ENCODE peak calls at places on chromosomes 3 and 15, in ten cellular contexts. W is left ventricle myocardium inferior, B is fibroblast of lung, L is cardiac fibroblast, Q is right lobe of liver, V is adrenal gland, T is GM06990, A is AG04449, M is foreskin fibroblast, H is BE2C. Y is an unnamed sample.

GRCh38 chr3:124202754-124203153 is 210.8 kb upstream of the ROPN1 start:
- DNase-seq in M (no peak), W (peak), Q (no peak), B (peak), L (peak), H (peak), T (no peak), A (no peak), V (peak), Y (no peak)

GRCh38 chr3:7340795-7341194 is 479.9 kb downstream of the GRM7 start:
- DNase-seq in H (no peak), W (no peak), V (no peak), M (no peak), T (no peak), B (peak), A (no peak), L (peak), Q (no peak), Y (no peak)

GRCh38 chr15:43541785-43542184 is 24.4 kb downstream of the MAP1A start:
- DNase-seq in Q (no peak), H (no peak), L (peak), T (no peak), W (no peak), M (peak), B (no peak), A (no peak), V (no peak), Y (peak)

GRCh38 chr3:111734652-111735051 is 124.4 kb upstream of the PHLDB2 start:
- DNase-seq in B (no peak), A (no peak), W (no peak), V (no peak), H (no peak), L (no peak), Q (no peak), M (no peak), T (no peak), Y (no peak)

GRCh38 chr3:187807086-187807862 is 62.0 kb upstream of the BCL6 start:
- DNase-seq in L (peak), W (no peak), Q (no peak), B (peak), V (no peak), A (peak), H (no peak), T (no peak), M (peak), Y (peak)

GRCh38 chr3:57544181-57545125 is at the start of gene DNAH12:
- DNase-seq in A (no peak), L (peak), M (no peak), H (peak), V (peak), B (peak), T (no peak), W (no peak), Q (peak), Y (peak)

GRCh38 chr15:35038655-35039534 is 46.2 kb downstream of the NANOGP8 start:
- DNase-seq in L (peak), A (peak), H (no peak), Q (no peak), B (peak), W (no peak), T (no peak), M (peak), V (no peak), Y (peak)

GRCh38 chr15:86634146-86634545 is 554.5 kb downstream of the AGBL1 start:
- DNase-seq in Q (no peak), W (no peak), T (no peak), H (no peak), A (no peak), L (no peak), M (no peak), B (no peak), V (no peak), Y (peak)

GRCh38 chr15:63473999-63474809 is 30.2 kb upstream of the USP3 start:
- DNase-seq in V (no peak), M (peak), A (no peak), B (peak), L (peak), T (peak), W (no peak), H (peak), Q (peak), Y (peak)

GRCh38 chr15:42608110-42608531 is 32.7 kb downstream of the STARD9 start:
- DNase-seq in Q (no peak), B (peak), W (no peak), L (peak), M (no peak), H (peak), A (no peak), T (peak), V (no peak), Y (no peak)

GRCh38 chr15:81410318-81410753 is 36.3 kb upstream of the TMC3 start:
- DNase-seq in H (peak), A (peak), Q (no peak), L (peak), T (no peak), W (peak), M (peak), V (peak), B (peak), Y (peak)

GRCh38 chr3:94673891-94674290 is 611.0 kb downstream of the NSUN3 start:
- DNase-seq in A (no peak), M (no peak), Q (no peak), V (no peak), B (no peak), W (no peak), T (no peak), L (no peak), H (no peak), Y (no peak)

GRCh38 chr3:90261481-90262433 is 1154.3 kb downstream of the EPHA3 start:
- DNase-seq in L (no peak), H (no peak), V (no peak), T (no peak), A (no peak), W (no peak), M (no peak), B (no peak), Q (no peak), Y (no peak)

GRCh38 chr15:29294732-29295131 is 25.1 kb upstream of the NSMCE3 start:
- DNase-seq in H (no peak), T (no peak), W (no peak), A (no peak), L (no peak), M (no peak), V (no peak), B (no peak), Q (no peak), Y (no peak)

GRCh38 chr3:131616719-131617118 is 113.9 kb upstream of the MRPL3 start:
- DNase-seq in H (no peak), A (no peak), Q (no peak), L (no peak), M (no peak), T (no peak), V (no peak), B (no peak), W (no peak), Y (no peak)

GRCh38 chr3:115632026-115632425 is 8.7 kb downstream of the GAP43 start:
- DNase-seq in W (no peak), T (no peak), A (no peak), V (no peak), M (no peak), L (no peak), Q (no peak), H (no peak), B (no peak), Y (no peak)

GRCh38 chr3:143775401-143775970 is 72.8 kb downstream of the SLC9A9 start:
- DNase-seq in Q (no peak), V (no peak), H (no peak), L (peak), W (no peak), B (peak), M (peak), T (no peak), A (no peak), Y (peak)

GRCh38 chr15:101056366-101057334 is 137.5 kb downstream of the LRRK1 start:
- DNase-seq in V (peak), B (no peak), M (no peak), Q (peak), L (no peak), H (no peak), W (no peak), T (no peak), A (no peak), Y (no peak)

GRCh38 chr3:81041331-81041730 is 720.1 kb downstream of the GBE1 start:
- DNase-seq in L (no peak), H (no peak), T (no peak), V (no peak), Q (no peak), M (no peak), B (peak), W (no peak), A (no peak), Y (peak)

GRCh38 chr15:88621789-88622604 is 857 bp downstream of the AEN start:
- DNase-seq in V (peak), M (no peak), T (no peak), L (peak), W (no peak), B (peak), Q (peak), A (no peak), H (no peak), Y (peak)

GRCh38 chr15:47801522-47801921 is 84.2 kb downstream of the SEMA6D start:
- DNase-seq in A (no peak), Q (no peak), H (no peak), B (no peak), T (no peak), V (no peak), M (no peak), W (no peak), L (no peak), Y (peak)

GRCh38 chr15:67177750-67178149 is 76.7 kb downstream of the AAGAB start:
- DNase-seq in V (no peak), B (peak), W (no peak), A (no peak), T (no peak), H (no peak), Q (no peak), M (peak), L (peak), Y (peak)

GRCh38 chr3:160641675-160642330 is 35.2 kb upstream of the ARL14 start:
- DNase-seq in T (no peak), W (no peak), B (peak), H (no peak), Q (no peak), L (peak), V (no peak), M (peak), A (no peak), Y (peak)

GRCh38 chr15:31437686-31438085 is 111.1 kb downstream of the KLF13 start:
- DNase-seq in Q (no peak), V (no peak), A (no peak), H (no peak), B (no peak), M (no peak), T (peak), W (no peak), L (no peak), Y (no peak)

GRCh38 chr3:22728406-22728805 is 474.7 kb upstream of the UBE2E2 start:
- DNase-seq in Q (no peak), B (no peak), H (no peak), A (no peak), W (no peak), M (no peak), L (no peak), T (no peak), V (no peak), Y (no peak)

GRCh38 chr15:23629234-23629805 is 18.3 kb downstream of the MAGEL2 start:
- DNase-seq in T (no peak), H (no peak), A (no peak), V (no peak), M (no peak), L (no peak), Q (no peak), W (no peak), B (peak), Y (peak)

GRCh38 chr15:23628612-23629233 is 18.9 kb downstream of the MAGEL2 start:
- DNase-seq in Q (no peak), M (no peak), L (no peak), B (no peak), V (no peak), H (no peak), A (no peak), W (no peak), T (no peak), Y (no peak)
- H3K4me3 ChIP-seq in Q (no peak), M (no peak), L (no peak), B (no peak), V (no peak), H (no peak), A (no peak), W (no peak), T (no peak), Y (no peak)

DNA sequence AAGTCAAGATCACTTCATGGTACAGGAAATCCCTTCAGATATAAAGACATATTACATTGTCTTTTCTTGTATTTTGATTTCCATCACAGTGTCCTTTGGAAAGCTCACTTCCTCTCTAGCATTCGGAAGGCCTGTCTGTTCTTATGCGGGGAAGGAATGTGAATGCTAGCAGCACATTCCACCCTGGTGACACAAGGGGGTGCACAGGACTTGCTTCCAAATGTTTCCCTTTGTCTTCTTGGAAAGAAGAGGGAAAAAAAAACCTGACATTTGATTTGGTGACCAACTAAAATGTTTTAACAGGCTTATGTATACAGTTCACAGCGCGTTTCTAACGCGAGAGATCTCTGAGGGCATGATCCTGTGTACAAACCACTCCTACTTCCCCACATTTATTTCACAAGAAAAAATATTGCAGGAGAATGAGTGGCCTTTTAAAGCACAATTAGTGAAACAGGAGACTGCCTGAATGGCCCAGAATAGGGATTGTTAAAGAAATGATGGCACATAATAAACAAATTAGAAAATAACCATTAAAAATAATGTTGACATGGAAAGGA is 107.5 kb upstream of the FXR1 start:
- DNase-seq in A (peak), L (peak), T (no peak), Q (no peak), M (no peak), H (peak), B (peak), W (no peak), V (peak), Y (peak)
- TF ChIP-seq CTCF in A (peak), L (peak), T (no peak), Q (peak), M (peak), H (peak), B (peak), W (peak), V (peak), Y (peak)

GRCh38 chr3:15861163-15861562 is 63.4 kb upstream of the ANKRD28 start:
- DNase-seq in Q (no peak), W (no peak), B (no peak), V (no peak), A (no peak), M (no peak), T (no peak), H (no peak), L (no peak), Y (no peak)

GRCh38 chr3:15860014-15860934 is 62.5 kb upstream of the ANKRD28 start:
- DNase-seq in M (peak), L (peak), B (peak), H (peak), A (no peak), T (peak), W (peak), V (peak), Q (peak), Y (peak)

GRCh38 chr3:15859507-15860013 is 61.8 kb upstream of the ANKRD28 start:
- DNase-seq in A (peak), W (peak), H (peak), V (peak), B (peak), T (peak), L (peak), Q (peak), M (peak), Y (peak)

DNA sequence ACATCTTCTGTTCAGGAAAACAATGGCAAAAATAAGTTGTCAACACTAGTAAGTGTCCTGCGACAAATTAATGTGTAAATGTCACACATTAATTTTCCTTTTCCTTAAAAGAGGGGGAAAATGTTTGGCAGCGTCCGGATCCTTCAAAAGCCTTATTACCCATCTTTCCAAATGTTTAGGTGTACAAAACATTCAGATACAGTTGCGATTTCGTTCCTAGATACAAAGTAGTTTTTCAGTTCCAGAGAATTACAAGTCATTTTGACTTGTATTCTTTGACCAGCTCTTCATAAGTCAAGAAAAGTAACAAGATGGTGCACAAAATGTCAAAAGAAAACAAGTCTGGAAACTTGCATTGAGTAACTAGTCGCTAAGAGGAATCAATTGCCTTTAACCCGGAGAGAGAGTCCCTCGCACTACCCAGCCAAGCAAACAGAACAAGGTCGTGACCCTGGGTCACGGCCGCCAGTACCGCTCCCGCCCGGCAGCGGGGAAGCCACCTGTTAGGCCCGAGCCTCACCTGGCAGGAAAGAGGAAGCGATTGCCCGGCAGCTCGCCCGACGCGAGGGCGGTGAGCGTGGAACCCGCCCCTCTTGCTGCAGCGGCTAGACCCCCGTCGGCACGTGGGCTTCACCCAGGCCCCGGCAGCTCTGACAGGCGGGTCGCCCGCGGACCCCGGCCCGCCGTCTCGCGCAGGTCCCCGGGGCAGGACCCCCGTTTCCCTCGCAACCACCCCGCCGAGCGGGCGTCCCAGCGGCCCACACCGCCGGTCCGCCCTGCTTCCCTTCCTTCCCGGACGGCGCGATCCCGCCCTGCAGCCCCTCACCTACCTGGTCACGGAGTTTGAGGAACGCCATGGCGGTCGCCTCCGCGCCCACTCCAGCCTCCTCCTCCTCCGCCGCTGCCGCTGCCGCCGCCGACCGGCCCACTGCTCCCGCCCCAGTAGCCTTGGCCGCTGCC is 61.0 kb upstream of the ANKRD28 start:
- DNase-seq in L (peak), H (peak), B (peak), Q (peak), W (peak), V (peak), T (peak), M (peak), A (no peak), Y (peak)
- H3K4me3 ChIP-seq in L (peak), H (peak), B (peak), Q (peak), W (peak), V (peak), T (peak), M (peak), A (peak), Y (peak)

DNA sequence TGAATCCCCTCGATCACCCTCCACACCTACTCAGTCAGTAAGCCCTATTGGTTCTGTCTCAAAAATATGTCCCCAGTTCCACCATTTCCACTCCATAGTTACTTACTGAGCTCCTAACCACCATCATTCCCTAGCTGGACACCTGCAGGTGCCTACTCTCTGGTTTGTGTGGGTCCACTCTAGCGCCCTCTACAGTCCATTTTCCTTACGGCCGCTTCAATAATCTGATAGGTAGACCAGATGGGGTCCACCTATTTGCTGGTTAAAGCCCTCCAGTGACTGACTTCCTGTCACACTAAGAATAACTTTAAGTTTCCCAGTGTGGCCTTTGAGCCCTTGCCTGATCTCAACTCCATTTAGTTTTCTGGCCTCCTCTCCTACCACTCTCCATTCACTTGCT is 5.0 kb downstream of the GXYLT2 start:
- DNase-seq in H (peak), L (no peak), M (no peak), B (no peak), Q (no peak), A (no peak), W (no peak), T (no peak), V (no peak), Y (no peak)
- TF ChIP-seq CTCF in H (peak), L (peak), M (peak), B (peak), Q (no peak), A (no peak), W (peak), T (peak), V (no peak), Y (no peak)

DNA sequence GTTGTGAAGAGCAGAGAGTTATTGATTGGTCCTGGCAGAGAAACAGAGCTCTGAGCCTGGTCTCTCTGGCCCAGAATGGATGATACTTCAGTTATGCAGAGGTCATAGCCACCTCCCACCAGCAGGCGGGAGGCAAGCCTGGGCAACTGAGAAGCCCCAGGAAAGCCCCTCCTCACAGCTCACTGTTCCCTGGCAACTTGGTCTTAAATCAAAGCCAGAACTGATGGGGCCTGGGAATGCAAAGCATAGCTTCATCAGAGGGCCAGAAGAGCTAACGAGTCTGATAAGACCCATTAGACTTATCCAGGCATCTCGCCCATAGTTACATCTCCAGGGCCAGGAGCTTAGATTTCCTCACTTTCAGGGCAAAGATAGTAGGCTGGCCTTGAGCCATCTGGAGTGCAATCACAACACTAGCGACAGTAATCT is 5.5 kb upstream of the COLQ start:
- DNase-seq in B (peak), H (peak), L (peak), V (peak), A (no peak), W (no peak), Q (peak), M (no peak), T (no peak), Y (no peak)
- H3K4me3 ChIP-seq in B (no peak), H (no peak), L (no peak), V (no peak), A (no peak), W (no peak), Q (no peak), M (no peak), T (no peak), Y (no peak)